ENCODE peak calls at places on chromosomes 5 and 9, in four cellular contexts. M is fibroblast of the aortic adventitia; V is CD8-positive, alpha-beta memory T cell; T is posterior cingulate gyrus. H is an unnamed sample.

GRCh38 chr5:10701567-10702039 is 59.4 kb downstream of the DAP start:
- DNase-seq in V (no peak), T (no peak), M (peak), H (no peak)

GRCh38 chr5:68587181-68587580 is 371.6 kb downstream of the PIK3R1 start:
- DNase-seq in M (no peak), T (no peak), V (no peak), H (no peak)

GRCh38 chr9:21795483-21795882 is 7.0 kb upstream of the MTAP start:
- DNase-seq in M (no peak), V (no peak), T (no peak), H (no peak)

GRCh38 chr9:89444212-89444611 is 53.7 kb downstream of the SEMA4D start:
- DNase-seq in V (peak), T (no peak), M (no peak), H (no peak)

GRCh38 chr9:77752566-77752965 is 104.4 kb upstream of the GNA14 start:
- DNase-seq in T (no peak), V (no peak), M (peak), H (no peak)

GRCh38 chr5:124888050-124888506 is 141.6 kb upstream of the ZNF608 start:
- DNase-seq in V (no peak), M (no peak), T (no peak), H (no peak)

GRCh38 chr5:53430618-53431252 is 49.7 kb upstream of the FST start:
- DNase-seq in T (no peak), V (no peak), M (peak), H (no peak)

GRCh38 chr9:131304676-131305366 is 15.3 kb downstream of the PLPP7 start:
- DNase-seq in M (no peak), V (no peak), T (no peak), H (no peak)

GRCh38 chr5:109921735-109922395 is 232.1 kb downstream of the MAN2A1 start:
- DNase-seq in T (no peak), M (no peak), V (peak), H (no peak)